ENCODE peak calls at places on chromosome 1, in five cellular contexts. K, B, E, G and P are unnamed samples.

GRCh38 chr1:62687421-62687902 is 724 bp downstream of the DOCK7 start:
- DNase-seq in K (peak; percentile 67), B (no peak), E (peak; percentile 65), G (no peak), P (peak; percentile 61)

GRCh38 chr1:154609398-154610380 is 1.7 kb upstream of the ADAR start:
- DNase-seq in K (peak; percentile 66), B (peak; percentile 86), E (no peak), G (no peak), P (peak; percentile 65)

GRCh38 chr1:80918365-80918764 is 882.4 kb upstream of the ADGRL2 start:
- DNase-seq in K (no peak), B (no peak), E (no peak), G (no peak), P (no peak)

GRCh38 chr1:53739109-53739681 is at the start of gene GLIS1:
- DNase-seq in K (peak; percentile 97), B (peak; percentile 92), E (peak; percentile 69), G (no peak), P (peak; percentile 93)

GRCh38 chr1:161805399-161806197 is 39.5 kb downstream of the ATF6 start:
- DNase-seq in K (no peak), B (no peak), E (no peak), G (no peak), P (no peak)

GRCh38 chr1:84619383-84620093 is 45.3 kb upstream of the CTBS start:
- DNase-seq in K (no peak), B (no peak), E (peak; percentile 9), G (no peak), P (no peak)

GRCh38 chr1:203621559-203622130 is 5.0 kb upstream of the ATP2B4 start:
- DNase-seq in K (no peak), B (no peak), E (no peak), G (no peak), P (no peak)

GRCh38 chr1:93591833-93592635 is 89.6 kb downstream of the BCAR3 start:
- DNase-seq in K (no peak), B (no peak), E (peak; percentile 90), G (peak; percentile 46), P (peak; percentile 44)

GRCh38 chr1:19759740-19760089 is 40.0 kb downstream of the TMCO4 start:
- DNase-seq in K (no peak), B (no peak), E (peak; percentile 58), G (no peak), P (no peak)

GRCh38 chr1:172551279-172551678 is 18.3 kb downstream of the SUCO start:
- DNase-seq in K (no peak), B (no peak), E (no peak), G (no peak), P (no peak)

GRCh38 chr1:65310078-65310587 is 790 bp downstream of the DNAJC6 start:
- DNase-seq in K (no peak), B (peak; percentile 87), E (no peak), G (no peak), P (peak; percentile 74)

GRCh38 chr1:213446496-213446895 is 395.5 kb downstream of the RPS6KC1 start:
- DNase-seq in K (no peak), B (no peak), E (no peak), G (no peak), P (no peak)

GRCh38 chr1:17903386-17903785 is 148.3 kb downstream of the ACTL8 start:
- DNase-seq in K (no peak), B (no peak), E (peak; percentile 10), G (no peak), P (no peak)

GRCh38 chr1:15680131-15680530 is 4.0 kb upstream of the PLEKHM2 start:
- DNase-seq in K (no peak), B (no peak), E (no peak), G (no peak), P (no peak)

GRCh38 chr1:192477630-192478029 is 97.9 kb upstream of the RGS1 start:
- DNase-seq in K (no peak), B (peak; percentile 23), E (peak; percentile 16), G (peak; percentile 17), P (no peak)

GRCh38 chr1:228804640-228805413 is 69.5 kb downstream of the RHOU start:
- DNase-seq in K (peak; percentile 44), B (peak; percentile 15), E (no peak), G (no peak), P (no peak)

GRCh38 chr1:26959722-26960624 is at the start of gene KDF1:
- DNase-seq in K (peak; percentile 95), B (peak; percentile 96), E (no peak), G (no peak), P (peak; percentile 95)

GRCh38 chr1:224132901-224133300 is 19.0 kb downstream of the FBXO28 start:
- DNase-seq in K (no peak), B (no peak), E (no peak), G (no peak), P (no peak)

GRCh38 chr1:245133995-245134715 is 20.6 kb upstream of the KIF26B start:
- DNase-seq in K (no peak), B (no peak), E (no peak), G (no peak), P (no peak)

GRCh38 chr1:215146252-215146975 is 63.9 kb downstream of the KCNK2 start:
- DNase-seq in K (no peak), B (peak; percentile 57), E (peak; percentile 24), G (no peak), P (peak; percentile 11)

GRCh38 chr1:206467915-206468314 is 2.4 kb upstream of the IKBKE start:
- DNase-seq in K (no peak), B (no peak), E (no peak), G (no peak), P (no peak)

GRCh38 chr1:154186177-154186576 is 5.7 kb downstream of the TPM3 start:
- DNase-seq in K (peak; percentile 73), B (peak; percentile 79), E (peak; percentile 43), G (no peak), P (peak; percentile 76)

GRCh38 chr1:168583571-168583970 is 7.2 kb downstream of the XCL1 start:
- DNase-seq in K (no peak), B (no peak), E (no peak), G (no peak), P (no peak)

GRCh38 chr1:12113433-12114339 is 50.6 kb downstream of the TNFRSF8 start:
- DNase-seq in K (no peak), B (no peak), E (no peak), G (no peak), P (no peak)

GRCh38 chr1:22111620-22112019 is 31.3 kb downstream of the WNT4 start:
- DNase-seq in K (no peak), B (no peak), E (no peak), G (no peak), P (no peak)

GRCh38 chr1:199931666-199932377 is 95.7 kb upstream of the NR5A2 start:
- DNase-seq in K (no peak), B (peak; percentile 21), E (peak; percentile 30), G (no peak), P (no peak)

GRCh38 chr1:22849770-22850169 is 122.9 kb downstream of the LACTBL1 start:
- DNase-seq in K (no peak), B (no peak), E (no peak), G (no peak), P (no peak)

GRCh38 chr1:235946570-235946981 is 79.9 kb upstream of the LYST start:
- DNase-seq in K (no peak), B (no peak), E (no peak), G (no peak), P (no peak)

GRCh38 chr1:2557146-2558029 is 1.2 kb downstream of the TNFRSF14 start:
- DNase-seq in K (no peak), B (no peak), E (no peak), G (no peak), P (no peak)

DNA sequence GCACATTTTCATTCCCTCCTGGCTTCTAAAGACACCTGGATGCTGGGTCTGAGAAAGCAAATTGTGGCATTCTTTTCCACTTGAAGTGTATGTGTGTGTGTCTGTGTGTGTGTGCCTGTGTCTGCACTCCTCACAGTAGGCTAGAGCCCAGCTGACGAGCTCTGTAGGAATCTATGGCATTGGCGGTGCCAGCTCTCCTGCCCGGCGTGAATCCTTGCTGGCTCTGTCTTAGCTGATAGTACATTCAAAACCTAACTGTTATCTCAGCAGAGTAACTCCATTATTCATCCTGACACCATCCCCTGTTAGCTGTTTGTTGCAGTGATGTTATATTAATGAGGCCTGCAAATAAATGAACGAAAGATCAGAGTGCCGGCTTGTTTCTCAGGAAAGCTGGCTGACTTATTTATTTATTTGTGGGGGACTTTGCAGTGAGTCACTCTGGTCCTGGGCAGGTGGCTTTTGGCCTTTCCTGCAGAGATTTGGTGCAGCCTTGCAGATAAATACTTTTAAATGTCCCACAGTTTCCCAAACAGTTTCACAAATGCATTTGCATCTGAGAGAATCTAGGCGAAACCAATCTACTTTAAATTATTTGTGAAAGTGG is 160.6 kb upstream of the CD34 start:
- DNase-seq in K (no peak), B (no peak), E (no peak), G (no peak), P (no peak)
- TF ChIP-seq CREB1 in K (no peak), B (no peak), E (no peak), G (no peak), P (no peak)

DNA sequence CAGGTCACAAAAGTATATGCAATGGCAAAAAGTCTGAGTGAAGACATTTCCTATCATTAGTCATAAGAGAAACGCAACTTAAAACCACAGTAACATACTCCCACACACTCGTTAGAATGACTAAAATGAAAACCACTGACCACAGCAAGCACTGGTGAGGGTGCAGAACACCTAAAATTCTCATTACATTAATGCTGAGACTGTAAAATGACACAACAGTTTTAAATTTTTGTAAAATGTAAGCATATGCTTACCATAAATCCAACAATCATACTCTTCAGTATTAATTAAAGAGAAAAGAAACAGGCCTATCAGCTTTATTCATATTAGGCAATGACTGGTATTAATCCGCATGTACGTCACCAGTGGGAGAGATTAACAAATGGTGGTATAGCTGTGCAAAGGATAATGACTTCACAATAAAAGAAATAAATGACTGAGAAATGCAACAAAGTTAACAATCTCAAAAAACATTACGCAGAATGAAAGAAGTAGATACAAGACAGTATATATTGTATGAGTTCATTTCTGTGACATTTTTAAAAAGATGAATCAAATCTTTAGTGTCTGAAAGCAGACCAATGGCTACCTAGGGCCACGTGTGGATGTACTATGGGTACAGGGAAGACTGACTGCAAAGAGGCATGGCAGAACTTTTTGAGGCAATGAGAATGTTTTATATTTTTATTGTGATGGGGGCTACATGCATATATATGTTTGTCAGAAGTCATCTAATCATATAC is 253.4 kb downstream of the AKT3 start:
- DNase-seq in K (no peak), B (no peak), E (no peak), G (peak; percentile 76), P (no peak)
- TF ChIP-seq CREB1 in K (no peak), B (no peak), E (no peak), G (peak; percentile 68), P (no peak)

GRCh38 chr1:160058087-160058486 is 11.9 kb downstream of the KCNJ10 start:
- DNase-seq in K (no peak), B (peak; percentile 51), E (no peak), G (no peak), P (no peak)
- TF ChIP-seq CREB1 in K (no peak), B (no peak), E (no peak), G (no peak), P (no peak)

GRCh38 chr1:61376151-61376550 is 293.8 kb downstream of the NFIA start:
- DNase-seq in K (no peak), B (no peak), E (no peak), G (no peak), P (no peak)
- TF ChIP-seq CREB1 in K (no peak), B (no peak), E (no peak), G (no peak), P (no peak)

GRCh38 chr1:222095606-222096475 is 354.0 kb upstream of the DUSP10 start:
- DNase-seq in K (peak; percentile 81), B (peak; percentile 79), E (peak; percentile 7), G (peak; percentile 25), P (peak; percentile 72)
- TF ChIP-seq CREB1 in K (no peak), B (no peak), E (no peak), G (no peak), P (no peak)

GRCh38 chr1:25580933-25581332 is 35.7 kb upstream of the MAN1C1 start:
- DNase-seq in K (no peak), B (peak; percentile 75), E (no peak), G (no peak), P (peak; percentile 51)
- TF ChIP-seq CREB1 in K (no peak), B (no peak), E (no peak), G (no peak), P (no peak)